ENCODE peak calls at places on chromosomes 11 and 22, in five cellular contexts. C is upper lobe of left lung, F is stomach, S is GM23338, P is spleen. K is an unnamed sample.

GRCh38 chr11:118618115-118618990 is 10.9 kb downstream of the PHLDB1 start:
- DNase-seq in C (peak; percentile 49), F (peak; percentile 44), S (no peak), P (peak; percentile 74), K (peak; percentile 96)

GRCh38 chr11:86811637-86812321 is 11.4 kb downstream of the PRSS23 start:
- DNase-seq in C (no peak), F (peak; percentile 55), S (peak; percentile 54), P (no peak), K (no peak)

GRCh38 chr11:93537767-93538261 is 5.4 kb downstream of the SMCO4 start:
- DNase-seq in C (peak; percentile 92), F (peak; percentile 34), S (no peak), P (peak; percentile 78), K (no peak)

GRCh38 chr22:37848587-37849088 is 581 bp upstream of the EIF3L start:
- DNase-seq in C (no peak), F (no peak), S (peak; percentile 57), P (no peak), K (no peak)

GRCh38 chr11:113806403-113806802 is 26.8 kb downstream of the CLDN25 start:
- DNase-seq in C (no peak), F (no peak), S (peak; percentile 85), P (no peak), K (no peak)

GRCh38 chr11:35237860-35238715 is 99.1 kb downstream of the CD44 start:
- DNase-seq in C (peak; percentile 65), F (peak; percentile 32), S (peak; percentile 96), P (no peak), K (no peak)

GRCh38 chr11:27300974-27301373 is 62.0 kb downstream of the CCDC34 start:
- DNase-seq in C (no peak), F (no peak), S (no peak), P (no peak), K (no peak)

GRCh38 chr11:32385998-32386397 is 49.3 kb downstream of the WT1 start:
- DNase-seq in C (no peak), F (no peak), S (peak; percentile 84), P (no peak), K (no peak)

GRCh38 chr11:3201112-3201581 is 17.5 kb downstream of the MRGPRG start:
- DNase-seq in C (peak; percentile 19), F (no peak), S (no peak), P (peak; percentile 51), K (no peak)

GRCh38 chr11:118910309-118911112 is 15.2 kb downstream of the BCL9L start:
- DNase-seq in C (peak; percentile 85), F (peak; percentile 82), S (peak; percentile 92), P (peak; percentile 84), K (peak; percentile 86)

GRCh38 chr22:30427871-30428270 is 2.3 kb downstream of the MTFP1 start:
- DNase-seq in C (no peak), F (no peak), S (no peak), P (no peak), K (no peak)

GRCh38 chr22:20442485-20443284 is 5.1 kb upstream of the SCARF2 start:
- DNase-seq in C (no peak), F (no peak), S (no peak), P (peak; percentile 55), K (no peak)

GRCh38 chr11:12110714-12111481 is 508 bp downstream of the MICAL2 start:
- DNase-seq in C (peak; percentile 60), F (no peak), S (peak; percentile 62), P (peak; percentile 86), K (peak; percentile 32)

GRCh38 chr11:134260503-134260902 is 7.1 kb downstream of the ACAD8 start:
- DNase-seq in C (no peak), F (no peak), S (no peak), P (no peak), K (no peak)

GRCh38 chr11:72681226-72682153 is 7.3 kb upstream of the PDE2A start:
- DNase-seq in C (peak; percentile 52), F (no peak), S (no peak), P (no peak), K (no peak)

GRCh38 chr11:75667268-75667830 is 1.5 kb downstream of the MAP6 start:
- DNase-seq in C (peak; percentile 40), F (peak; percentile 36), S (peak; percentile 67), P (no peak), K (no peak)

GRCh38 chr11:120208777-120209176 is 2.1 kb upstream of the OAF start:
- DNase-seq in C (peak; percentile 55), F (no peak), S (no peak), P (no peak), K (no peak)

GRCh38 chr11:64203421-64204079 is 3.0 kb upstream of the FERMT3 start:
- DNase-seq in C (no peak), F (no peak), S (no peak), P (no peak), K (no peak)
- TF ChIP-seq POLR2AphosphoS5 in C (no peak), F (no peak), S (no peak), P (peak; percentile 32), K (no peak)

GRCh38 chr11:42631223-42631843 is 680.5 kb upstream of the API5 start:
- DNase-seq in C (no peak), F (no peak), S (peak; percentile 40), P (no peak), K (no peak)
- TF ChIP-seq CTCF in C (no peak), F (no peak), S (peak; percentile 48), P (no peak), K (no peak)

GRCh38 chr22:27988704-27989103 is 69.6 kb upstream of the PITPNB start:
- DNase-seq in C (no peak), F (peak; percentile 11), S (no peak), P (no peak), K (no peak)

GRCh38 chr22:27986937-27987336 is 67.9 kb upstream of the PITPNB start:
- DNase-seq in C (no peak), F (peak; percentile 13), S (no peak), P (no peak), K (no peak)

GRCh38 chr22:27985323-27986275 is 66.5 kb upstream of the PITPNB start:
- DNase-seq in C (no peak), F (peak; percentile 21), S (no peak), P (no peak), K (no peak)

GRCh38 chr22:27986459-27986858 is 67.4 kb upstream of the PITPNB start:
- DNase-seq in C (no peak), F (no peak), S (no peak), P (no peak), K (no peak)

DNA sequence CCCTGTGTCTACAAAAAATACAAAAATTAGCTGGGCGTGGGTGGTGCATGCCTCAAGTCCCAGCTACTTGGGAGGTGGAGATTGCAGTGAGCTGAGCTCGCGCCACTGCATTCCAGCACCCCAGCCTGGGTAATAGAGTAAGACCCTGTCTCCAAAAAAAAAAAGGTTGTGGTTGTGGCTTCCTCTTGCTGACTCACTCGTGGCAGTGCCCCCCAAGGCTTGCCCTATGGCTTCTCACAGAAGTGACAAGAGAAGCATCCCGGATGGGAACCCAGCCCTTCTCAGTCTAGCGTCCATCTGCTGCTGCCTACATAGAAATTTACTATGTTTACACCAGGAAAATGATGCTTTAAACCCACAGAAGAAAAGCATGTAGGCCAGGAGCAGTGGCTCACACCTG is 68.5 kb upstream of the PITPNB start:
- DNase-seq in C (no peak), F (peak; percentile 22), S (no peak), P (no peak), K (no peak)
- H3K27ac ChIP-seq in C (no peak overlapping the region), F (no peak overlapping the region), S (peak overlapping the region; percentile 55), P (no peak overlapping the region), K (no peak overlapping the region)

DNA sequence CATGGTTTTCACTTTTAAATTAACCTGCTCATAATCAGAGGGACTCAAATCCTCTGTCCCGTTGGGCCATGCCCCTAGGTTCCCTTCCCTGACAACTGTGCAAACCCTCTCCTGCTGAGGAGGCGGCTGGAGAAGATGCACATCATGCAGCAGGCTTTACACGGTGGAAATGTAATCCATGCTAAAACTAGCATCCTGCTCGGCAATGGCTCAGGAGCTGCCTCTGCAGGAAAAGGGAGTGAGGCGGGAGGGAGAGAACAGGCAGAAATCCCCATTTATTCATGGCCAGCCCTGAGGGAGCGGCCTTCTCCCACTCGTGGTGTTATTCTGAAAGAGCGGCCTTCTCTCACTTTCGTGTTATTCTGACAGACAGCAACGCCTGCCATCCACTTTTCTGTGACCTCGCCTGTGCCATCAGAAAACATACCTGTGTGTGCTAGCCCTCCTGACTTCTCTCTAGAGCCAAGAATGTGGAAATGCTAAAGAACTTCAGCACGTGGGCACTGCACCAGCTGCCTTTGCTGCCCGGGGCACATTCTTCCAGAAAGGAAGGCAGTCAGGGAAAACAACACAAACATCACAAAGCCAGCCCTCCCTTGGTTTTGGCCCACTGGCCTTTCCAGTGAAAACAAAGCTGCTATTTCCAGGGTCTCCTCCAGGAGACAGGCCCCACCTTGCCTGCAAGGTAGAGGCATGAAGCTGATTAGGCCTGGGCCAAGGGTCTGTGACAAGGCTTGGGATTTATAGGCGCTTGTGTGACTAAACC is 62.9 kb upstream of the BID start:
- DNase-seq in C (peak; percentile 51), F (peak; percentile 60), S (peak; percentile 52), P (no peak), K (peak; percentile 84)
- TF ChIP-seq POLR2AphosphoS5 in C (no peak), F (no peak), S (no peak), P (no peak), K (peak; percentile 52)

K was measured in breast epithelium.